ENCODE peak calls at places on chromosome 10, in five cellular contexts. C is GM12878, B is GM12891, U is H1, X is HepG2. R is an unnamed sample.
A peak's percentile ranks its signal among the peaks of the same experiment; 100 is the strongest.

GRCh38 chr10:103470755-103471653 is 8.0 kb downstream of the CALHM3 start:
- DNase-seq in C (peak; percentile 95), B (peak; percentile 85), U (no peak), X (no peak), R (peak; percentile 80)

GRCh38 chr10:115657161-115657850 is 564.1 kb downstream of the ATRNL1 start:
- DNase-seq in C (no peak), B (no peak), U (no peak), X (no peak), R (no peak)

GRCh38 chr10:65126288-65126687 is 1605.1 kb downstream of the REEP3 start:
- DNase-seq in C (no peak), B (no peak), U (no peak), X (no peak), R (no peak)

GRCh38 chr10:100868391-100868790 is 44.4 kb upstream of the SLF2 start:
- DNase-seq in C (no peak), B (no peak), U (no peak), X (no peak), R (no peak)

GRCh38 chr10:89540550-89540949 is 5.2 kb upstream of the SLC16A12 start:
- DNase-seq in C (no peak), B (no peak), U (no peak), X (no peak), R (no peak)

GRCh38 chr10:5467634-5468255 is 31.6 kb downstream of the CALML5 start:
- DNase-seq in C (no peak), B (no peak), U (peak; percentile 44), X (peak; percentile 38), R (no peak)

GRCh38 chr10:58653139-58653538 is 140.5 kb downstream of the BICC1 start:
- DNase-seq in C (no peak), B (no peak), U (no peak), X (no peak), R (no peak)

GRCh38 chr10:13724484-13724883 is 137.7 kb downstream of the PRPF18 start:
- DNase-seq in C (no peak), B (no peak), U (no peak), X (no peak), R (no peak)

GRCh38 chr10:115801457-115801856 is 471.5 kb downstream of the GFRA1 start:
- DNase-seq in C (no peak), B (no peak), U (no peak), X (no peak), R (no peak)

GRCh38 chr10:98361131-98361633 is 53.8 kb downstream of the PYROXD2 start:
- DNase-seq in C (peak; percentile 68), B (peak; percentile 60), U (no peak), X (no peak), R (peak; percentile 65)

DNA sequence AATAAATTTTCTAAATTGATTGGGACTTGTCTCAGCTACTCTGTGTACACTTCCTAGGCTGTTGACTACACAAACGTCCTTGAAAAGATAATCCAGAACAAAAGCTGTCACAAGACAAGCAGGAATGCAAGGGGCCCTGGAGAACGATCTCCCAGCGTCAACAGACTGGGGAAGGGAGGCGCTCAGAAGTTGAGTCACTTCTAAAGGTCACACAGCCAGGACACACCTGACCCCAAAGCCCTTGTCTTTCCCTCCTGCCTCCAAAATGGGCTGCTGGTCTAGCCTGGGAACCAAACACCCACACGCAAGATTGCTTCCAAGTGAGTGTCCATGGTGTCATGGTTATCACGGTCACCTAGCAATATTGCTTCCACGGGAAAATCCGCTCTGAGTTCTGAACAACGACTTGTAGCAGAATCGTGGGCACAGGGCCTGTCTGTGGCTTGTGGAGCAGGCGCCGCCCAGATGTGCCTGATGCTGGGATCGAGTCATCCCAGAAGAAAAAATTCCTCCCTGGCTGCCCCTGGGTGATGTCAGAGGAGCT is 49.8 kb downstream of the SPOCK2 start:
- DNase-seq in C (no peak), B (no peak), U (no peak), X (peak; percentile 94), R (no peak)
- TF ChIP-seq TAF1 in C (no peak), B (no peak), U (no peak), X (no peak), R (no peak)

GRCh38 chr10:22674215-22674930 is 40.0 kb downstream of the PIP4K2A start:
- DNase-seq in C (no peak), B (no peak), U (no peak), X (no peak), R (no peak)
- TF ChIP-seq TAF1 in C (no peak), B (no peak), U (no peak), X (no peak), R (no peak)

DNA sequence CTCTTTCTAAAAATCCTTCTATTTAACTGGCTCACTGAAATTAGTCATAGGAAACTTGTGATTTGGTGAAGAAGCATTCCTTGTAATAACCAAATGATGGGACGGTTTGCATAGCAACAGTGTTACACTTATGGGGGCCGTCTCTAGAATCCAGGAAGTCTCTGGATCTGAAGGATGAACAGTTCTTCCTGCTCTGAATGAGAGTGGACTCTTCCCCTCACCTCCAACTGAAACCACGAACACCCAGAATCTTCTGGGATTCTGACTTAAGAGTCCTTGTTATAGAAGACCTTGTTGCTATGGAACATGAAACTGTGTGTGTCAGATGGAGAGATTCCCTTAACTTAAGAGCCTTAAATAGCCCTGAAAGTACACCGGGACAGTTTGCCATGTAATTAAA is 23.2 kb downstream of the NOLC1 start:
- DNase-seq in C (no peak), B (no peak), U (no peak), X (no peak), R (no peak)
- TF ChIP-seq TAF1 in C (no peak), B (no peak), U (no peak), X (no peak), R (no peak)

GRCh38 chr10:123367181-123367580 is 213.0 kb downstream of the BUB3 start:
- DNase-seq in C (no peak), B (no peak), U (no peak), X (no peak), R (no peak)
- TF ChIP-seq TAF1 in C (no peak), B (no peak), U (no peak), X (no peak), R (no peak)

DNA sequence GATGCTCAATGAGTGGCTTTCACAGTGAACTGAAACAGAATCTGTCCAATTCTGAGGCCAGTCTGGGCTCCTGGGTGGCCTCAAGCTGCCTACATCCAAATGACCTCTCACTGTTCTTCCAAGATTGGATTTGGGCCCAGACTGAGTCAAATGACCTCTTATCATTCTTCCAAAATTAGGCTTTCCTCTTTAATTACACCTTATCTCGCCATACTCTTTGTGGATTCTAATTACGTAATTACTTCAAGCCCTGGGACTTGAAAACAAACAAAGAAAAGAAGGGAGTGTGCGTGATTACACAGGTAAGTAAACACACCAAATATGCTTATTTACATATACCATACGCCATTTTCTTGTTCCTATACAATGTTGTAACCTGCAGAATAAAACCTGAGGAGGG is 18.8 kb downstream of the SORBS1 start:
- DNase-seq in C (no peak), B (no peak), U (no peak), X (no peak), R (no peak)
- TF ChIP-seq TAF1 in C (no peak), B (no peak), U (no peak), X (no peak), R (no peak)

R was measured in GM12892.